ENCODE peak calls at places on chromosomes 5 and 9, in six cellular contexts. O is epithelial cell of esophagus, C is fibroblast of mammary gland, Z is NB4, T is AG04450, K is AG09319. D is an unnamed sample.

GRCh38 chr9:76703270-76703669 is 61.0 kb upstream of the PCA3 start:
- DNase-seq in O (no peak), C (no peak), Z (no peak), T (no peak), K (no peak), D (no peak)

GRCh38 chr9:25517701-25518100 is 160.5 kb downstream of the TUSC1 start:
- DNase-seq in O (no peak), C (no peak), Z (no peak), T (no peak), K (no peak), D (no peak)

GRCh38 chr5:121819661-121820261 is 31.9 kb upstream of the FTMT start:
- DNase-seq in O (no peak), C (no peak), Z (no peak), T (no peak), K (no peak), D (no peak)

GRCh38 chr5:65873181-65873580 is 53.2 kb upstream of the ERBIN start:
- DNase-seq in O (peak), C (peak), Z (no peak), T (no peak), K (no peak), D (no peak)

GRCh38 chr5:150402901-150403342 is 9.8 kb downstream of the CD74 start:
- DNase-seq in O (no peak), C (no peak), Z (no peak), T (no peak), K (no peak), D (no peak)

GRCh38 chr5:7961540-7961939 is 92.6 kb downstream of the MTRR start:
- DNase-seq in O (no peak), C (no peak), Z (no peak), T (no peak), K (no peak), D (no peak)

GRCh38 chr5:169804861-169805260 is 167.8 kb downstream of the DOCK2 start:
- DNase-seq in O (no peak), C (peak), Z (no peak), T (peak), K (no peak), D (no peak)

GRCh38 chr5:73625905-73626811 is at the start of gene ARHGEF28:
- DNase-seq in O (peak), C (peak), Z (peak), T (no peak), K (peak), D (no peak)

GRCh38 chr9:36029765-36030528 is 6.8 kb upstream of the RECK start:
- DNase-seq in O (peak), C (peak), Z (peak), T (peak), K (peak), D (peak)

GRCh38 chr9:119368179-119368578 is 1.1 kb downstream of the BRINP1 start:
- DNase-seq in O (no peak), C (no peak), Z (no peak), T (no peak), K (no peak), D (no peak)

GRCh38 chr9:119366909-119367690 is 2.1 kb downstream of the BRINP1 start:
- DNase-seq in O (peak), C (no peak), Z (no peak), T (no peak), K (no peak), D (no peak)

GRCh38 chr9:119369670-119370366 is 583 bp upstream of the BRINP1 start:
- DNase-seq in O (no peak), C (peak), Z (no peak), T (no peak), K (no peak), D (no peak)

GRCh38 chr9:119368681-119369581 is at the start of gene BRINP1:
- DNase-seq in O (peak), C (peak), Z (no peak), T (no peak), K (no peak), D (no peak)

GRCh38 chr9:119365291-119366027 is 3.8 kb downstream of the BRINP1 start:
- DNase-seq in O (peak), C (peak), Z (peak), T (no peak), K (no peak), D (no peak)
- TF ChIP-seq CTCF in O (peak), C (peak), Z (peak), T (no peak), K (peak), D (peak)

DNA sequence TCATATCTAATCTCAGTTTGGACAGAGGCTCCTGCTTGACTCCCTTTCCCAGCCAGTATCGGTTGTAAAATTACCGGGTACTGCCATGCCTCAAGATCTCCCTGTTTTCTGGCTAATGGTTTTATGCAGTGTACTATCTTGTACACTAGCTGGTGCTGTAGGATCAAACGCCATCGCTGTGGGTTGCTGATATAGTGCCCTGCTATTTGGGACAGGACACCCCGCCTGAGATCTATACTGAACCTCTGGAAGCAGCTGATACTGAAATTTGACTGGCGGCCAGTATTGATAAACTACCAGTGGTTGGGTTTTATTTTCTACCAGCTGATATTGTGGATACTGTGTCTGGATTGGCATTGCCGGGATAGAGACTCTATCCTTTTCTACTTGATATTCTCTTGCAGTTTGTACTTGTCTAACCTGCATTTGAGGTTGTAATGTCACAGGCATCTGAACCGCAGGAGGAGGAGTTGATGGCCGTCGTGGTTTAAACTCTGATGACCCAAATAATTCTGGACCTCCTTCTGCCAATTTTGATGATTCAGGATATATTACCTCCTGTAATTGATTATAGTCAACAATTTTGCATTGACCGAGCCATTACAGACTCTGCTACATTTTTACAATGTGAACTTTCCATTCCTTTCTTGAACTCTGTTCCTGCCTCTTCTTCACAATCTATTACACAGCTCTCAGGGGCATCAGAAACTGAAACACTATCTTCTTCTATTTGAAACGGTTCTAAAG is 112.5 kb upstream of the LARP1 start:
- DNase-seq in O (peak), C (peak), Z (peak), T (no peak), K (no peak), D (peak)
- TF ChIP-seq CTCF in O (peak), C (peak), Z (peak), T (peak), K (peak), D (peak)

DNA sequence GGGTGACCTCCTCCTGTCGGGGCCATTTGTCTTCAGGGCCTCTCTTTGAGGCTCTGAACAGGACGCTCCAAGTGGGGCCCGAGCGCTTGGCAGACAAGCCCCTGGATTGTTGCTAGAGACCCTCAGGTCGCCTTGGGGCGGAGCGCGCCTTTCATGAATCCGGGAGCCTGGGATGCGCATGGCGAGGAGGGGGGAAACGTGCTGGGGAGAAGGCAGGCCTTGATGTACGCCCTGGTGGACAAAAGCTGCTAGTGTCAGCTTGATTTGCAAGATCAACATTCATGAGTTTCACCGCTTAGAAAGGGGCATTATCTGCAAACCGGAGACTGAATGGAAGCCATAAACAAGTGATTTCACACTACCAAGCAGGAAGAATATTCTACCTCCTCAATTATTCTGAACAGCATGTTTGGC is 226.3 kb downstream of the SMARCA2 start:
- DNase-seq in O (peak), C (peak), Z (peak), T (peak), K (peak), D (peak)
- TF ChIP-seq CTCF in O (peak), C (peak), Z (peak), T (peak), K (peak), D (peak)

DNA sequence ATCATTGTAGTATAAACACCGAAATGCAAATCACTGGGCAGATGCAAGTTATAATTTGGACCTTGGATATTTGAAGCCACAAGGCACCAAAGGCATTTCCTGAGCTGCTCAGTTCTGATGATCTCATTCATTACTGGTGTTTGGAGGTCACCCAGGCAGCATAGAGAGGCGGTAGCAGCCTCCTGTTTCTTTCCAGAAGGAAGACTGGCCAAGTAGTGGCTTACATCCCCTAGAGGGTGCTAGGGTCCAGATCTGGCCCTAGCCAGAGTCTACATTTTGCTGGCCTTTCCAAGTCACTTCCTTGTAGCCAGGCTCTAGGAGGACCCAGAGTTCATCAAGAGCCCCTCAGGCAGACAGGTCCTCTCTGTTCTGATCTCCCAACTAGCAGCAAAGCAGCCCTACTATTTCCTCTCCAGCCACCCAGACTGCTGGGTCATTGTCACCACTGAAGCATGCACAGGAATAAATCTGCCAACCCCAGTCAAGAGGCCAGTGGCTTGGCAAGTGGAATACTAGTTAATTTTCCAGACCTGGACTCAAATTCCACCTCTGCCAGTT is 33.4 kb upstream of the TTC1 start:
- DNase-seq in O (peak), C (peak), Z (peak), T (peak), K (peak), D (peak)
- TF ChIP-seq CTCF in O (no peak), C (peak), Z (no peak), T (peak), K (peak), D (peak)

GRCh38 chr9:90288275-90288639 is 354.4 kb downstream of the DIRAS2 start:
- DNase-seq in O (no peak), C (no peak), Z (no peak), T (no peak), K (no peak), D (no peak)

GRCh38 chr9:90285946-90286345 is 356.7 kb downstream of the DIRAS2 start:
- DNase-seq in O (no peak), C (no peak), Z (no peak), T (no peak), K (no peak), D (no peak)

GRCh38 chr9:90290716-90291485 is 351.7 kb downstream of the DIRAS2 start:
- DNase-seq in O (no peak), C (peak), Z (no peak), T (no peak), K (no peak), D (no peak)

DNA sequence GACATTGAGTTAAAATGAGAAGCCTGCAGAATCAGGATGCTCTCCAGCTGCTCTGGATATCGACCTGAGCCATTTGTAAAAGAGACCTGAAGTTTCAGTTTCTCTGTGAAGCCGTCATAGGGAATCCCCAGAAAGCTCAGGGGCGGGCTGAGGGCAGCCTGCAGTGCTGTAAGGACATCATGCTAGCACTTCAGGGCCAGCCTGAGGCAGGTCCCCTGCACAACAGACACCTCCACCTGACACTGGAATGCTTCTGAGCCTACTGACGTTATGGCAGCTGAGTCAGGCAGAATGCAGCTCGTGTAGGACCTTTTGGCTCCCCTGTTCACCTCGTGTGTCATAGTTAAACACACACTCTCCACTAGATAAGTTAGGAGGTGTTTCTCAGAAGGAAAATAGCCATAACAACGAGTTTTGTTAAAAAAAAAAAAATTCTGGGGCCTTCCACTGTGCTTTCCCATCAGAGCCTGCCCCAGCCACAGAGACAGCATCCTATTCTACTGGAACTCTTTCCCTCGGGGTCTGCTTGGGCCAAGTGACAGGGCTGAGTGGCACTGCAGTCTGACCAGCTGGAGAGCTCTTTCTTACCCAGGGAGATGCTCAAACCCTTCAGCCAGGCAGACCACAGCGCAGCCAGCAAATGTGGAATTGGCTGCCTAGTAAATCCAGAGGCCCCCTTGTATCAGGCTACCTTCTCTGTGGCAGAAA is 354.9 kb downstream of the DIRAS2 start:
- DNase-seq in O (peak), C (no peak), Z (no peak), T (no peak), K (no peak), D (no peak)
- TF ChIP-seq CTCF in O (no peak), C (no peak), Z (no peak), T (no peak), K (no peak), D (no peak)

GRCh38 chr5:32852535-32852934 is 141.4 kb downstream of the NPR3 start:
- DNase-seq in O (peak), C (peak), Z (peak), T (peak), K (peak), D (no peak)
- TF ChIP-seq CTCF in O (no peak), C (peak), Z (peak), T (peak), K (peak), D (peak)

GRCh38 chr5:35166043-35166442 is 64.2 kb downstream of the PRLR start:
- DNase-seq in O (no peak), C (no peak), Z (no peak), T (no peak), K (no peak), D (no peak)
- TF ChIP-seq CTCF in O (no peak), C (peak), Z (no peak), T (peak), K (no peak), D (peak)

GRCh38 chr5:145889611-145890010 is 16.8 kb upstream of the GRXCR2 start:
- DNase-seq in O (no peak), C (no peak), Z (no peak), T (no peak), K (no peak), D (no peak)

GRCh38 chr5:145887217-145887616 is 14.4 kb upstream of the GRXCR2 start:
- DNase-seq in O (no peak), C (no peak), Z (peak), T (no peak), K (no peak), D (no peak)

DNA sequence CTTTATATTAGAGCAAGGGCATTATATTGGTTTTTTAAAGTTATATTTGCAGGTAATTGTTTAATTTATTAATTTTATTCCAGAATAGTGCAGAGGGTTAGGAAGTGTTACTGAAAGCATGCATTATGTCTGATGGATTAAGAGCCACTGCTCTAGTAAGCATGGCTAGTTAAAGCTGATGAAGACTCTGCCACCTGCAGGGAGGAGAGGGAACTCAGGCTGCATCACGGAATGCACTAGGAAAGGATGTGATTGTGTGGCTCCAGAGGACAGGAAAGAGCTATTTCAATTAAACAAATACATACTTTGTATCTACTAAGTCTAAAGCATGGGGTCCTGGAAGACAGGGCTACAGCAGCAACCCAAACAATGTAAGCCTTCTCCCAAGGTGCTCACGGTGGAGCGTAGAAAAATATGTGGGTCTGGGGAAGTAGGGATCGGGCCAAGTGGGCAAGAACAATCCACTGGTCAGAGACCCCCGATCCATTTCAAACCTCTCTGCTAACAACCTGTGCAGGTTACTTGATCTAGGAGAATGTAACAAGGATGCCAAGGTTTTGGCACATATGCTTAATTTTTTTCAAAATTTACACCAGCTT is 15.3 kb upstream of the GRXCR2 start:
- DNase-seq in O (peak), C (peak), Z (peak), T (no peak), K (no peak), D (peak)
- TF ChIP-seq CTCF in O (peak), C (peak), Z (peak), T (peak), K (peak), D (peak)